ENCODE peak calls at places on chromosomes 5 and 9, in ten cellular contexts. Y is GM03348; I is posterior vena cava; Q is neuronal stem cell; P is Peyer's patch; E is astrocyte of the spinal cord; N is stimulated activated CD4-positive, alpha-beta T cell treated with anti-CD3 and anti-CD28 coated beads, Interleukin-1b, Interleukin-23, amount 100 ng/mL, for 48 hours; H is H7; B is AG04450; X is mucosa of descending colon. M is an unnamed sample.

GRCh38 chr9:78210841-78211301 is 25.0 kb upstream of the CEP78 start:
- DNase-seq in Y (no peak), I (no peak), Q (no peak), P (peak), E (no peak), N (no peak), H (no peak), B (no peak), X (no peak), M (no peak)

GRCh38 chr5:102511666-102512065 is 12.9 kb upstream of the SLCO6A1 start:
- DNase-seq in Y (peak), I (no peak), Q (no peak), P (no peak), E (peak), N (no peak), H (no peak), B (no peak), X (no peak), M (no peak)

GRCh38 chr5:124745367-124746251 is 830 bp downstream of the ZNF608 start:
- DNase-seq in Y (no peak), I (no peak), Q (no peak), P (no peak), E (peak), N (no peak), H (no peak), B (no peak), X (no peak), M (peak)

GRCh38 chr5:6904822-6905221 is 191.6 kb downstream of the TENT4A start:
- DNase-seq in Y (no peak), I (no peak), Q (no peak), P (no peak), E (no peak), N (no peak), H (no peak), B (no peak), X (no peak), M (no peak)

GRCh38 chr5:146565764-146566163 is 49.8 kb upstream of the GPR151 start:
- DNase-seq in Y (peak), I (no peak), Q (peak), P (no peak), E (peak), N (peak), H (peak), B (peak), X (no peak), M (peak)

GRCh38 chr9:19781240-19781639 is 7.6 kb downstream of the SLC24A2 start:
- DNase-seq in Y (no peak), I (no peak), Q (no peak), P (no peak), E (no peak), N (no peak), H (no peak), B (no peak), X (no peak), M (no peak)

GRCh38 chr9:125561497-125562148 is 145.4 kb downstream of the MAPKAP1 start:
- DNase-seq in Y (no peak), I (no peak), Q (no peak), P (no peak), E (no peak), N (no peak), H (no peak), B (no peak), X (no peak), M (no peak)

GRCh38 chr9:2016411-2017208 is 1.5 kb downstream of the SMARCA2 start:
- DNase-seq in Y (peak), I (peak), Q (peak), P (peak), E (peak), N (peak), H (peak), B (no peak), X (peak), M (peak)

M was measured in Daoy.